ENCODE peak calls at places on chromosomes 5 and 9, in eight cellular contexts. One of them, this sample, is unnamed.

GRCh38 chr5:111092062-111092853 is at the start of gene WDR36:
- DNase-seq in OCI-LY7: peak
- DNase-seq in MM.1S: peak
- DNase-seq in PC-3: peak
- DNase-seq in GM23338: peak
- DNase-seq in neural progenitor cell: peak
- DNase-seq in HCT116: peak
- DNase-seq in hepatocyte: peak
- DNase-seq in this sample: peak

GRCh38 chr9:97470076-97470475 is 31.4 kb upstream of the TMOD1 start:
- DNase-seq in OCI-LY7: peak
- DNase-seq in GM23338: peak
- DNase-seq in hepatocyte: no peak
- DNase-seq in PC-3: peak
- DNase-seq in HCT116: peak
- DNase-seq in neural progenitor cell: peak
- DNase-seq in MM.1S: peak
- DNase-seq in this sample: peak

GRCh38 chr5:65539827-65540226 is 23.1 kb downstream of the CENPK start:
- DNase-seq in MM.1S: no peak
- DNase-seq in hepatocyte: peak
- DNase-seq in HCT116: no peak
- DNase-seq in OCI-LY7: no peak
- DNase-seq in neural progenitor cell: no peak
- DNase-seq in PC-3: peak
- DNase-seq in GM23338: no peak
- DNase-seq in this sample: no peak

GRCh38 chr5:134100283-134101011 is 14.0 kb upstream of the TCF7 start:
- DNase-seq in PC-3: peak
- DNase-seq in GM23338: peak
- DNase-seq in MM.1S: peak
- DNase-seq in neural progenitor cell: peak
- DNase-seq in OCI-LY7: peak
- DNase-seq in HCT116: no peak
- DNase-seq in hepatocyte: peak
- DNase-seq in this sample: peak

GRCh38 chr9:93810028-93810971 is 144.9 kb downstream of the BARX1 start:
- DNase-seq in neural progenitor cell: peak
- DNase-seq in GM23338: peak
- DNase-seq in OCI-LY7: no peak
- DNase-seq in PC-3: no peak
- DNase-seq in hepatocyte: no peak
- DNase-seq in MM.1S: no peak
- DNase-seq in HCT116: no peak
- DNase-seq in this sample: peak

GRCh38 chr5:103582364-103582763 is 19.8 kb upstream of the NUDT12 start:
- DNase-seq in PC-3: peak
- DNase-seq in GM23338: peak
- DNase-seq in MM.1S: peak
- DNase-seq in neural progenitor cell: peak
- DNase-seq in hepatocyte: peak
- DNase-seq in OCI-LY7: peak
- DNase-seq in HCT116: peak
- DNase-seq in this sample: peak

GRCh38 chr9:114339130-114339908 is 9.7 kb downstream of the ORM2 start:
- DNase-seq in GM23338: peak
- DNase-seq in HCT116: no peak
- DNase-seq in PC-3: peak
- DNase-seq in neural progenitor cell: peak
- DNase-seq in hepatocyte: peak
- DNase-seq in MM.1S: peak
- DNase-seq in OCI-LY7: peak
- DNase-seq in this sample: peak

GRCh38 chr5:158516521-158516920 is 583.2 kb downstream of the EBF1 start:
- DNase-seq in MM.1S: no peak
- DNase-seq in OCI-LY7: no peak
- DNase-seq in hepatocyte: no peak
- DNase-seq in GM23338: no peak
- DNase-seq in HCT116: no peak
- DNase-seq in PC-3: no peak
- DNase-seq in neural progenitor cell: no peak
- DNase-seq in this sample: no peak

GRCh38 chr9:91589101-91589553 is 165.5 kb upstream of the NFIL3 start:
- DNase-seq in hepatocyte: peak
- DNase-seq in MM.1S: no peak
- DNase-seq in GM23338: no peak
- DNase-seq in neural progenitor cell: no peak
- DNase-seq in HCT116: no peak
- DNase-seq in OCI-LY7: no peak
- DNase-seq in PC-3: no peak
- DNase-seq in this sample: no peak

GRCh38 chr9:29439961-29440360 is 1866.7 kb upstream of the C9orf72 start:
- DNase-seq in MM.1S: no peak
- DNase-seq in hepatocyte: peak
- DNase-seq in GM23338: no peak
- DNase-seq in PC-3: peak
- DNase-seq in HCT116: peak
- DNase-seq in OCI-LY7: no peak
- DNase-seq in neural progenitor cell: no peak
- DNase-seq in this sample: no peak

GRCh38 chr9:83598487-83598886 is 24.5 kb upstream of the IDNK start:
- DNase-seq in neural progenitor cell: no peak
- DNase-seq in HCT116: no peak
- DNase-seq in OCI-LY7: no peak
- DNase-seq in PC-3: no peak
- DNase-seq in GM23338: no peak
- DNase-seq in MM.1S: no peak
- DNase-seq in hepatocyte: peak
- DNase-seq in this sample: no peak

GRCh38 chr9:137632432-137633161 is 13.8 kb downstream of the EHMT1 start:
- DNase-seq in MM.1S: no peak
- DNase-seq in PC-3: no peak
- DNase-seq in HCT116: no peak
- DNase-seq in neural progenitor cell: no peak
- DNase-seq in OCI-LY7: no peak
- DNase-seq in GM23338: no peak
- DNase-seq in hepatocyte: no peak
- DNase-seq in this sample: no peak

GRCh38 chr5:175784230-175784629 is 87.1 kb upstream of the CPLX2 start:
- DNase-seq in GM23338: no peak
- DNase-seq in HCT116: no peak
- DNase-seq in OCI-LY7: no peak
- DNase-seq in neural progenitor cell: no peak
- DNase-seq in MM.1S: no peak
- DNase-seq in PC-3: no peak
- DNase-seq in hepatocyte: no peak
- DNase-seq in this sample: no peak

DNA sequence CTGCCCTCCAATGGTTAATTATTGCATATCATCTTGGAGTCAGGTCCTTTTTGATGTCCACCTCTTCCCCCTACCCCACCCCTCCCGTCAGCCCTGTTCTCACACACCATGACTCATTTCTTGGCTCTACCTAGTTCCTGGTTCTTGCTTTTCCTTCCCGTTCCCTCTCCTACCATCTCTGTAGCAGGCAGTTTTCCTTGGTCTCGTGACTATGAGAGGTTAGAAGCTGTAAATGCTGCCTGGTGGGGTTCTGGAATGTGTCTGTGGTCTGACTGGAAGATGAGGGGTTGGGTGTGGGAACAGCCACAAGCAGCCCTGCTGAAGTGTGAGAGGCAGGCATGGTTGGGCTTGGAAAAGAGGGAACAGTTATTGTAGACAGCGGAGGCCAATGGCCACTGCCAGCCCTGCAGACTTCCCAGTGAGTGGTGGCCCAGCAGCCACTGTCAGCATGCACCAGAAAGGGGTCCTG is 18.2 kb downstream of the SLC22A5 start:
- DNase-seq in hepatocyte: peak
- DNase-seq in neural progenitor cell: no peak
- DNase-seq in HCT116: peak
- DNase-seq in PC-3: peak
- DNase-seq in MM.1S: no peak
- DNase-seq in GM23338: no peak
- DNase-seq in OCI-LY7: no peak
- DNase-seq in this sample: peak
- TF ChIP-seq CTCF in hepatocyte: no peak
- TF ChIP-seq CTCF in neural progenitor cell: no peak
- TF ChIP-seq CTCF in HCT116: no peak
- TF ChIP-seq CTCF in PC-3: no peak
- TF ChIP-seq CTCF in MM.1S: no peak
- TF ChIP-seq CTCF in GM23338: no peak
- TF ChIP-seq CTCF in OCI-LY7: no peak
- TF ChIP-seq CTCF in this sample: no peak

GRCh38 chr5:74372051-74372450 is 268.5 kb downstream of the ENC1 start:
- DNase-seq in MM.1S: no peak
- DNase-seq in GM23338: no peak
- DNase-seq in HCT116: no peak
- DNase-seq in hepatocyte: no peak
- DNase-seq in neural progenitor cell: no peak
- DNase-seq in PC-3: no peak
- DNase-seq in OCI-LY7: no peak
- DNase-seq in this sample: no peak

GRCh38 chr5:74367931-74368330 is 272.6 kb downstream of the ENC1 start:
- DNase-seq in MM.1S: no peak
- DNase-seq in neural progenitor cell: no peak
- DNase-seq in GM23338: no peak
- DNase-seq in HCT116: no peak
- DNase-seq in hepatocyte: no peak
- DNase-seq in PC-3: no peak
- DNase-seq in OCI-LY7: no peak
- DNase-seq in this sample: no peak

GRCh38 chr5:74369173-74369572 is 271.4 kb downstream of the ENC1 start:
- DNase-seq in MM.1S: no peak
- DNase-seq in hepatocyte: no peak
- DNase-seq in HCT116: no peak
- DNase-seq in neural progenitor cell: no peak
- DNase-seq in OCI-LY7: no peak
- DNase-seq in GM23338: no peak
- DNase-seq in PC-3: no peak
- DNase-seq in this sample: no peak

GRCh38 chr5:74371621-74372020 is 268.9 kb downstream of the ENC1 start:
- DNase-seq in MM.1S: no peak
- DNase-seq in GM23338: no peak
- DNase-seq in OCI-LY7: no peak
- DNase-seq in PC-3: no peak
- DNase-seq in HCT116: no peak
- DNase-seq in neural progenitor cell: no peak
- DNase-seq in hepatocyte: no peak
- DNase-seq in this sample: no peak

DNA sequence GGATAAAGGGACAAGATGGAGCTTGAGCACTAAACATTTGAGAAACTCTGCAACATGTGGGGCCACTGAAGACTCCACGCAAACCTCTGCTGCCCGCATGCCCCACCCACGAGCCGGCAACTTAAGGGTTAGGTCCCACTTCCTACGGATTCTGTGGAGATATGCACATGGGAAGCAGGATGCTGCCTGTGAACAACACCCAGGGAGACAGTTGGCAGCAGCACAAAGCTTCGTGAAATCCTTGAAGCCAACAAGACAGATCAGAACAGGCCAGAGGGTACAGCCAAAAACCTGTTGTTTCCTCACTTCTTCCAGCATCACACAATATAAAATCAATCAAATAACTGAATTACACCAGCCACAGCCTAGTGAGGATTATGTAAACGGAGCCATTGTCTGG is 270.4 kb downstream of the ENC1 start:
- DNase-seq in MM.1S: no peak
- DNase-seq in PC-3: no peak
- DNase-seq in neural progenitor cell: no peak
- DNase-seq in OCI-LY7: no peak
- DNase-seq in HCT116: no peak
- DNase-seq in GM23338: no peak
- DNase-seq in hepatocyte: no peak
- DNase-seq in this sample: no peak
- TF ChIP-seq EZH2phosphoT487 in MM.1S: no peak
- TF ChIP-seq EZH2phosphoT487 in PC-3: no peak
- TF ChIP-seq EZH2phosphoT487 in neural progenitor cell: no peak
- TF ChIP-seq EZH2phosphoT487 in OCI-LY7: no peak
- TF ChIP-seq EZH2phosphoT487 in HCT116: no peak
- TF ChIP-seq EZH2phosphoT487 in GM23338: no peak
- TF ChIP-seq EZH2phosphoT487 in hepatocyte: no peak
- TF ChIP-seq EZH2phosphoT487 in this sample: no peak

DNA sequence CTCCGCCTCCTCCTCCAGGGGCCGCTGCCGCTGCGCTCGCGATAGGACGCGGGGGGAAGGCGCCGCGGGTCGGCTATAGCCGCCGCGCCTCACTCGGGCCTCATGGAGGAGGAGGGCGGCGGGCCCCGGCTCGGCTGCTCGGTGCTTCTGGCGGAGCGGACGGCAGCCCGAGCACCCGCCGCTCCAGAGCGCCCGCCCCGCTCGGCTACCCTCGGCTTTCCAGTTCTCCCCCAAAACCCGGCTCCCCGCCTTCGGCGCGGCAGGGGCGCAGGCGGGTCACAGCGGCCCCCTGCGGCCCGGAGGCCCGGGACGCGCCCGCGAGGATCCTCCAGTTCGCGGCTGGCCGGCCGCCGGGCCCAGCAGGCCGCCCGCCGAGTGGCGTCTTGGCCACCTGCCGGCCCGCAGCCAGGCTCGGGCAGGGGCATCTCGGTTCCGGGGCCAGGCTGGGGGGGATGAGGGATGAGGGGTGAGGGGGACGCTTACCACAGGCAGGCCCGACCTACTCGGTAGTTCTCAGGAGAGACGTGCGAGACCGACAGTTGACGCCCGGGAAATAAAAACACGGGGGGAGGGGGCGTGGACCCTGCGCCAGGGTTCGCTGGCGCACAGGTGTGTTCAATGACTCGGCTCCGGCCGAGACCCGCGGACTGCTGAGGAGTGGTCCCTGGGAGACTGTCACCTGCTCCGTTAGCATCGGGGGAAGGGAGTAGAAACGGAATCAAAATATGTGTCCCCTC is at the start of gene PAIP1:
- DNase-seq in OCI-LY7: peak
- DNase-seq in HCT116: peak
- DNase-seq in GM23338: peak
- DNase-seq in neural progenitor cell: peak
- DNase-seq in PC-3: peak
- DNase-seq in MM.1S: peak
- DNase-seq in hepatocyte: peak
- DNase-seq in this sample: peak
- TF ChIP-seq CTCF in OCI-LY7: peak
- TF ChIP-seq CTCF in HCT116: peak
- TF ChIP-seq CTCF in GM23338: peak
- TF ChIP-seq CTCF in neural progenitor cell: peak
- TF ChIP-seq CTCF in PC-3: peak
- TF ChIP-seq CTCF in MM.1S: peak
- TF ChIP-seq CTCF in hepatocyte: peak
- TF ChIP-seq CTCF in this sample: peak

DNA sequence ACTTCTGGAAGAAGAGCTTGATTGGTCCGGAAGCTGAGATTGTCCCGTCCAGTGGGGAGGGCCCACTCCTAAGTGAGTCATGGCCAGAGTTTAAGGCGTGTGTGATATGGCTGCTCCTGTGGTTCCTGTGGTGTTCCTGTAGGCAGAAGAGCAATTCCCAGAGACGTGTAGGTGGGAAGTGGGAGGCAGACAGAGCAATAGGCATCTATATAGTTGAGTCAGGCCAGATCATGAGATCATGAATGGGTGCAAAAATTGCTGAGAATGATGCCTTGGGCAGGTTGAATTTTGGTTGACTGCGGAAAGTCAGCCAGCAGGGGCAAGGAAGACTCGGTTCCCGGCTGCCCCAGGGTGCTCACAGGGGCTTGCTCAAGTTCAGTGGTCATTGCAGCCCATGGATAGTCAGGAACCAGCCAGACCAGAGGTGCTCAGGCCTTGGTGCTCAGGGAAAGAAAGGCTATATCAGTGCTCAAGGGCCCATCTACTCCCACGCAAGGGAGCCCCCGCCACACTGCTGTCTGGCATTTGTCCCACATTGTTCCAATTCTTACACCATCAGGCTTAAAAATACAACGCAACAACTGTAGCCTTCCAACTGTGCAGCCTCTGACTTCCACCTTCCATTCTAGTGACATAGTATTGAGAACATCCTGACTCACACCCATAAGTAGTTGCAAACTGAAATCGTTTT is 21.0 kb upstream of the GSN start:
- DNase-seq in OCI-LY7: no peak
- DNase-seq in HCT116: no peak
- DNase-seq in hepatocyte: no peak
- DNase-seq in neural progenitor cell: no peak
- DNase-seq in GM23338: no peak
- DNase-seq in MM.1S: no peak
- DNase-seq in PC-3: no peak
- DNase-seq in this sample: no peak
- TF ChIP-seq EZH2phosphoT487 in OCI-LY7: no peak
- TF ChIP-seq EZH2phosphoT487 in HCT116: no peak
- TF ChIP-seq EZH2phosphoT487 in hepatocyte: no peak
- TF ChIP-seq EZH2phosphoT487 in neural progenitor cell: no peak
- TF ChIP-seq EZH2phosphoT487 in GM23338: no peak
- TF ChIP-seq EZH2phosphoT487 in MM.1S: no peak
- TF ChIP-seq EZH2phosphoT487 in PC-3: no peak
- TF ChIP-seq EZH2phosphoT487 in this sample: no peak

This sample was measured in SK-N-SH.